ENCODE peak calls at places on chromosomes 16 and 17, in five cellular contexts. S, J, L, R and O are unnamed samples.

GRCh38 chr17:66971730-66972441 is 7.4 kb downstream of the CACNG4 start:
- DNase-seq in S (no peak), J (no peak), L (no peak), R (no peak), O (no peak)

GRCh38 chr16:6725634-6726331 is 606.9 kb upstream of the RBFOX1 start:
- DNase-seq in S (no peak), J (no peak), L (no peak), R (no peak), O (no peak)

GRCh38 chr17:47663997-47664941 is 14.6 kb downstream of the KPNB1 start:
- DNase-seq in S (peak; percentile 40), J (peak; percentile 68), L (no peak), R (peak; percentile 80), O (peak; percentile 71)

GRCh38 chr17:75950850-75951554 is 10.2 kb upstream of the FBF1 start:
- DNase-seq in S (no peak), J (no peak), L (no peak), R (peak; percentile 34), O (peak; percentile 34)

GRCh38 chr16:55323637-55324490 is at the start of gene IRX6:
- DNase-seq in S (no peak), J (peak; percentile 12), L (peak; percentile 78), R (no peak), O (no peak)

GRCh38 chr16:9077001-9077809 is 14.2 kb upstream of the HAPSTR1 start:
- DNase-seq in S (peak; percentile 76), J (peak; percentile 66), L (no peak), R (no peak), O (peak; percentile 57)

GRCh38 chr16:84898447-84898846 is 78.7 kb downstream of the CRISPLD2 start:
- DNase-seq in S (no peak), J (peak; percentile 55), L (no peak), R (peak; percentile 24), O (no peak)

GRCh38 chr16:68298907-68299515 is 11.7 kb downstream of the SLC7A6OS start:
- DNase-seq in S (no peak), J (peak; percentile 73), L (peak; percentile 63), R (no peak), O (peak; percentile 77)

GRCh38 chr16:5633845-5634440 is 536.3 kb upstream of the EEF2KMT start:
- DNase-seq in S (peak; percentile 47), J (peak; percentile 25), L (no peak), R (no peak), O (no peak)

GRCh38 chr17:309361-309888 is 43.2 kb downstream of the RPH3AL start:
- DNase-seq in S (no peak), J (no peak), L (no peak), R (peak; percentile 48), O (no peak)

GRCh38 chr16:19560078-19560477 is 4.6 kb downstream of the VPS35L start:
- DNase-seq in S (no peak), J (no peak), L (no peak), R (no peak), O (no peak)

GRCh38 chr17:71985111-71986039 is 135.4 kb upstream of the SOX9 start:
- DNase-seq in S (no peak), J (no peak), L (no peak), R (no peak), O (no peak)

GRCh38 chr17:71987634-71988033 is 133.2 kb upstream of the SOX9 start:
- DNase-seq in S (peak; percentile 59), J (peak; percentile 22), L (no peak), R (no peak), O (no peak)

GRCh38 chr17:71983828-71984227 is 137.0 kb upstream of the SOX9 start:
- DNase-seq in S (no peak), J (no peak), L (no peak), R (no peak), O (no peak)

GRCh38 chr17:71986886-71987285 is 133.9 kb upstream of the SOX9 start:
- DNase-seq in S (no peak), J (no peak), L (no peak), R (no peak), O (no peak)
- H3K4me3 ChIP-seq in S (no peak overlapping the region), J (no peak overlapping the region), L (no peak overlapping the region), R (no peak overlapping the region), O (no peak overlapping the region)

GRCh38 chr17:4003131-4003500 is 38.9 kb upstream of the ATP2A3 start:
- DNase-seq in S (no peak), J (no peak), L (no peak), R (no peak), O (no peak)

GRCh38 chr17:4001048-4001590 is 36.9 kb upstream of the ATP2A3 start:
- DNase-seq in S (no peak), J (peak; percentile 29), L (no peak), R (no peak), O (peak; percentile 41)

GRCh38 chr17:3994221-3994576 is 30.0 kb upstream of the ATP2A3 start:
- DNase-seq in S (no peak), J (no peak), L (no peak), R (no peak), O (no peak)

GRCh38 chr17:3995067-3995466 is 30.8 kb upstream of the ATP2A3 start:
- DNase-seq in S (no peak), J (no peak), L (no peak), R (no peak), O (no peak)

GRCh38 chr17:3998436-3998835 is 34.2 kb upstream of the ATP2A3 start:
- DNase-seq in S (no peak), J (no peak), L (no peak), R (no peak), O (no peak)
- TF ChIP-seq CTCF in S (no peak), J (no peak), L (no peak), R (no peak), O (no peak)

DNA sequence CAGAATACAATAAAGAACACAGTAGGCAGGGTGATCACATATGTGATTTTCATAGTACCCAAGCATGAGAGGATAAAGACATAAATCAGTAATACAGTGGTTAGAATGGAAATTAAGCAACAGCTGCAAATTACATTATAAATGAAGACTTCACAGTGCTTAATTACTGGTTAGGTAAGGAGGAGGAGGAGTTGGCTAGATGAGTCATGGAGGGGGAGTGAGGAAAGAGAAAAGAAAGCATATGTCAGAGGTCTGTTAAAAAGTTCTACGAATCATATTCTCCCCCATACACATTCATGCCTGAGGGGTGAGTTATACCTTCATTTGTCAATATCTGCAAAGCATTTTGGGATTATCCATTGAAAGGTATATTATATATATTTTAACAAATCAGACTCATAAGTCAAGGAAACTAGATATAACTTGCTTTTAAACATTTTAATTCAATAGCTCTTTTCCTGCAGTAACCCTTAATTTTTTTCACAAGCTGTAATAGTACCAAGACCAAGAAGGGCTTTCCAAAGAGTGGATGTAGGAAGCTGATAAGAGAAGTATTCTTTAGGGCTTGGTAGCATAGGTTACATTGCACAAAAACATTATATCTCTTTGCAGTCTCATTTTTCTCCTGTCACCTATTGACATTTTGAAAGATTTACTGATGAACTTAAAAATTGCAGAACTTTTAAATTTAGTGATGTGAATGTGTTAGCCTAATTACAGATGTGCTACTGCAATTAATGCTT is 99.3 kb downstream of the STXBP4 start:
- DNase-seq in S (no peak), J (peak; percentile 59), L (no peak), R (no peak), O (peak; percentile 8)
- H3K4me3 ChIP-seq in S (no peak overlapping the region), J (no peak overlapping the region), L (no peak overlapping the region), R (no peak overlapping the region), O (no peak overlapping the region)

GRCh38 chr16:88610080-88610479 is 28.3 kb upstream of the IL17C start:
- DNase-seq in S (no peak), J (no peak), L (no peak), R (no peak), O (no peak)
- TF ChIP-seq CTCF in S (no peak), J (peak; percentile 7), L (no peak), R (no peak), O (peak; percentile 12)

GRCh38 chr17:72004476-72005331 is 116.1 kb upstream of the SOX9 start:
- DNase-seq in S (no peak), J (peak; percentile 4), L (no peak), R (no peak), O (no peak)
- H3K4me3 ChIP-seq in S (no peak overlapping the region), J (no peak overlapping the region), L (no peak overlapping the region), R (no peak overlapping the region), O (no peak overlapping the region)

GRCh38 chr17:77131919-77132318 is 8.8 kb upstream of the SEC14L1 start:
- DNase-seq in S (no peak), J (peak; percentile 64), L (no peak), R (peak; percentile 70), O (peak; percentile 72)
- TF ChIP-seq CTCF in S (no peak), J (no peak), L (no peak), R (no peak), O (no peak)

GRCh38 chr16:66923247-66923851 is 2.0 kb downstream of the RRAD start:
- DNase-seq in S (no peak), J (peak; percentile 77), L (peak; percentile 57), R (no peak), O (peak; percentile 77)
- H3K4me3 ChIP-seq in S (no peak overlapping the region), J (no peak overlapping the region), L (peak overlapping the region; percentile 67), R (no peak overlapping the region), O (no peak overlapping the region)

DNA sequence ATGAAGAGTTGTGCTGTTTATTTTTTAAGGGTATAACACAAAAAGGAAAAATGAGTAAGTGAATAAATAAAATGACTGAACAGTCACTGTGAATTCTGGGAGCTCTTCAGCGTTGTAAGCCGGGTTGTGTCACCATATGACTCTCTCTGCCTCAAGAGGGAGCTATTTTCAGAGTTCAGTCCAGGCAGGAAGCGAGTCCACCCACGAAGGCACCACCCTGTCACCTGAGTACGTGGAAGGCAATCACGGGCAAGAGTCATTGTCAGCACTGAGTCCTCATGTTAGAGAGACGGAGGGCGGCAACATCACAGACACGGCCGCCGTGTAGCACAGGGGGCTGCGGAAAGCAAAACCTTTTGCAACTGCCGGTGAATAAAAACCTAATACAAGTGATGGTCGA is 227.6 kb downstream of the UTP18 start:
- DNase-seq in S (no peak), J (no peak), L (no peak), R (no peak), O (no peak)
- TF ChIP-seq CTCF in S (no peak), J (no peak), L (no peak), R (no peak), O (no peak)

GRCh38 chr17:58334661-58335060 is 6.1 kb upstream of the TSPOAP1 start:
- DNase-seq in S (no peak), J (no peak), L (no peak), R (no peak), O (no peak)

GRCh38 chr17:58333396-58334207 is 5.0 kb upstream of the TSPOAP1 start:
- DNase-seq in S (no peak), J (no peak), L (no peak), R (no peak), O (no peak)

GRCh38 chr17:58331815-58332719 is 3.5 kb upstream of the TSPOAP1 start:
- DNase-seq in S (peak; percentile 97), J (no peak), L (peak; percentile 65), R (no peak), O (no peak)

GRCh38 chr17:58330997-58331814 is 2.6 kb upstream of the TSPOAP1 start:
- DNase-seq in S (peak; percentile 74), J (no peak), L (no peak), R (no peak), O (no peak)

GRCh38 chr17:58332720-58333395 is 4.3 kb upstream of the TSPOAP1 start:
- DNase-seq in S (peak; percentile 26), J (no peak), L (no peak), R (no peak), O (no peak)
- H3K4me3 ChIP-seq in S (peak overlapping the region; percentile 100), J (no peak overlapping the region), L (peak overlapping the region; percentile 22), R (no peak overlapping the region), O (no peak overlapping the region)